ENCODE peak calls at places on chromosome 10, in seven cellular contexts. G is HCT116, M is kidney epithelial cell, A is heart left ventricle, O is PC-3, L is A549, J is WERI-Rb-1. N is an unnamed sample.

GRCh38 chr10:44859546-44860285 is 51.4 kb upstream of the TMEM72 start:
- DNase-seq in A (no peak), J (no peak), O (no peak), M (no peak), L (no peak), G (no peak), N (no peak)

GRCh38 chr10:47340613-47341170 is 7.5 kb upstream of the RBP3 start:
- DNase-seq in L (peak; percentile 87), J (peak; percentile 83), O (peak; percentile 67), M (no peak), G (peak; percentile 48), A (no peak), N (no peak)

GRCh38 chr10:34010891-34011290 is 676.4 kb upstream of the NRP1 start:
- DNase-seq in G (no peak), M (no peak), L (no peak), A (no peak), O (no peak), J (no peak), N (peak; percentile 3)

GRCh38 chr10:28291881-28292297 is 11.0 kb downstream of the MPP7 start:
- DNase-seq in L (no peak), G (peak; percentile 71), A (no peak), J (no peak), M (peak; percentile 84), O (peak; percentile 79), N (peak; percentile 45)

GRCh38 chr10:21078410-21079329 is 181.6 kb upstream of the NEBL start:
- DNase-seq in G (peak; percentile 58), O (peak; percentile 77), A (peak; percentile 67), M (no peak), L (peak; percentile 55), J (peak; percentile 50), N (peak; percentile 16)

GRCh38 chr10:62166331-62167154 is 102.1 kb downstream of the RTKN2 start:
- DNase-seq in M (no peak), A (no peak), L (no peak), J (no peak), O (no peak), G (no peak), N (peak; percentile 97)

GRCh38 chr10:11261687-11262086 is 244.0 kb downstream of the CELF2 start:
- DNase-seq in L (no peak), G (no peak), A (no peak), J (no peak), M (no peak), O (no peak), N (no peak)

GRCh38 chr10:99435986-99436633 is 5.7 kb upstream of the GOT1 start:
- DNase-seq in A (no peak), G (peak; percentile 44), M (no peak), O (peak; percentile 72), J (no peak), L (no peak), N (no peak)

GRCh38 chr10:103576076-103576471 is 82.6 kb downstream of the NEURL1 start:
- DNase-seq in M (no peak), A (no peak), L (no peak), G (no peak), J (no peak), O (no peak), N (no peak)
- TF ChIP-seq CTCF in M (no peak), A (no peak), L (no peak), G (no peak), J (no peak), O (no peak), N (no peak)

GRCh38 chr10:91630592-91630991 is 2.3 kb downstream of the PPP1R3C start:
- DNase-seq in A (no peak), M (no peak), G (no peak), L (no peak), J (no peak), O (no peak), N (no peak)
- H3K4me3 ChIP-seq in A (peak overlapping the region; percentile 71), M (no peak overlapping the region), G (no peak overlapping the region), L (no peak overlapping the region), J (no peak overlapping the region), O (no peak overlapping the region), N (no peak overlapping the region)

GRCh38 chr10:17228081-17229015 is at the start of gene VIM:
- DNase-seq in J (peak; percentile 34), G (peak; percentile 84), A (peak; percentile 89), O (peak; percentile 82), M (peak; percentile 83), L (peak; percentile 87), N (peak; percentile 88)
- TF ChIP-seq CTCF in J (no peak), G (no peak), A (no peak), O (no peak), M (no peak), L (no peak), N (peak; percentile 24)

GRCh38 chr10:118305730-118306129 is 36.4 kb downstream of the FAM204A start:
- DNase-seq in M (no peak), O (no peak), L (no peak), A (no peak), G (no peak), J (no peak), N (no peak)
- H3K4me3 ChIP-seq in M (no peak overlapping the region), O (no peak overlapping the region), L (no peak overlapping the region), A (no peak overlapping the region), G (no peak overlapping the region), J (no peak overlapping the region), N (no peak overlapping the region)

GRCh38 chr10:119669331-119669730 is 18.2 kb downstream of the BAG3 start:
- DNase-seq in J (no peak), G (no peak), L (no peak), M (no peak), O (peak; percentile 24), A (no peak), N (no peak)

GRCh38 chr10:119665901-119666708 is 14.9 kb downstream of the BAG3 start:
- DNase-seq in J (no peak), A (no peak), O (no peak), L (no peak), G (no peak), M (no peak), N (no peak)

GRCh38 chr10:119668461-119668860 is 17.3 kb downstream of the BAG3 start:
- DNase-seq in A (no peak), L (no peak), M (no peak), J (no peak), O (no peak), G (no peak), N (no peak)

GRCh38 chr10:119666709-119667004 is 15.5 kb downstream of the BAG3 start:
- DNase-seq in A (no peak), J (no peak), L (no peak), G (no peak), O (no peak), M (no peak), N (no peak)

GRCh38 chr10:119667562-119668328 is 16.6 kb downstream of the BAG3 start:
- DNase-seq in A (peak; percentile 77), O (peak; percentile 96), J (peak; percentile 93), L (peak; percentile 92), G (peak; percentile 87), M (peak; percentile 93), N (peak; percentile 92)
- TF ChIP-seq CTCF in A (no peak), O (peak; percentile 31), J (peak; percentile 21), L (peak; percentile 20), G (no peak), M (no peak), N (peak; percentile 36)

GRCh38 chr10:86365346-86366032 is 1.1 kb downstream of the GRID1 start:
- DNase-seq in L (no peak), O (no peak), G (no peak), J (peak; percentile 25), A (peak; percentile 18), M (no peak), N (no peak)
- H3K4me3 ChIP-seq in L (peak overlapping the region; percentile 60), O (no peak overlapping the region), G (peak overlapping the region; percentile 50), J (peak overlapping the region; percentile 17), A (peak overlapping the region; percentile 77), M (no peak overlapping the region), N (no peak overlapping the region)

N was measured in AG09309.